ENCODE peak calls at places on chromosome 12, in four cellular contexts. T is ovary, N is cardiac fibroblast, H is GM12865. I is an unnamed sample.

GRCh38 chr12:27780612-27781408 is 774 bp upstream of the MANSC4 start:
- DNase-seq in N (peak; percentile 80), H (peak; percentile 57), T (peak; percentile 37), I (peak; percentile 20)

GRCh38 chr12:28879379-28879778 is 269.7 kb upstream of the FAR2 start:
- DNase-seq in H (peak; percentile 12), T (no peak), N (no peak), I (no peak)

GRCh38 chr12:56161677-56162351 is 3.7 kb downstream of the MYL6 start:
- DNase-seq in H (no peak), N (peak; percentile 9), T (no peak), I (no peak)

GRCh38 chr12:9793774-9794395 is 33.2 kb upstream of the CD69 start:
- DNase-seq in H (no peak), N (no peak), T (no peak), I (no peak)

GRCh38 chr12:132160016-132160415 is 15.8 kb downstream of the NOC4L start:
- DNase-seq in T (no peak), N (no peak), H (no peak), I (peak; percentile 38)

GRCh38 chr12:67151891-67152290 is 117.3 kb upstream of the CAND1 start:
- DNase-seq in H (no peak), N (no peak), T (no peak), I (no peak)

GRCh38 chr12:57737467-57738141 is 938 bp downstream of the AGAP2 start:
- DNase-seq in H (no peak), T (no peak), N (no peak), I (peak; percentile 71)

GRCh38 chr12:105336411-105336810 is 5.9 kb downstream of the C12orf75 start:
- DNase-seq in T (no peak), N (no peak), H (no peak), I (no peak)

GRCh38 chr12:89345830-89346740 is 6.2 kb downstream of the DUSP6 start:
- DNase-seq in T (no peak), N (peak; percentile 85), H (peak; percentile 92), I (no peak)

GRCh38 chr12:62375603-62376002 is 91.0 kb upstream of the MON2 start:
- DNase-seq in T (no peak), H (no peak), N (no peak), I (no peak)

GRCh38 chr12:107400686-107401447 is 284.7 kb upstream of the PWP1 start:
- DNase-seq in T (no peak), H (no peak), N (peak; percentile 76), I (no peak)

GRCh38 chr12:88052686-88053085 is 23.5 kb upstream of the C12orf50 start:
- DNase-seq in N (peak; percentile 59), H (peak; percentile 26), T (no peak), I (peak; percentile 34)

GRCh38 chr12:125434936-125435443 is 369.8 kb downstream of the AACS start:
- DNase-seq in N (no peak), H (peak; percentile 85), T (no peak), I (no peak)

GRCh38 chr12:61846805-61847204 is 413.4 kb upstream of the USP15 start:
- DNase-seq in N (no peak), T (no peak), H (no peak), I (no peak)

GRCh38 chr12:11681211-11681610 is 31.7 kb downstream of the ETV6 start:
- DNase-seq in T (no peak), N (no peak), H (no peak), I (no peak)

GRCh38 chr12:131901431-131902331 is 7.3 kb downstream of the ULK1 start:
- DNase-seq in N (no peak), H (no peak), T (no peak), I (no peak)

GRCh38 chr12:6230321-6231110 is 30.3 kb downstream of the CD9 start:
- DNase-seq in N (peak; percentile 61), H (peak; percentile 82), T (no peak), I (no peak)

GRCh38 chr12:31525496-31526157 is 65.3 kb downstream of the DENND5B start:
- DNase-seq in T (no peak), N (no peak), H (no peak), I (no peak)

GRCh38 chr12:84136862-84137367 is 775.7 kb downstream of the SLC6A15 start:
- DNase-seq in T (no peak), N (peak; percentile 61), H (no peak), I (no peak)

GRCh38 chr12:64663019-64663418 is 52.7 kb downstream of the RASSF3 start:
- DNase-seq in H (no peak), N (no peak), T (no peak), I (no peak)

GRCh38 chr12:93032748-93033147 is 103.7 kb upstream of the EEA1 start:
- DNase-seq in T (no peak), H (no peak), N (peak; percentile 13), I (no peak)

GRCh38 chr12:26027401-26027800 is 68.9 kb downstream of the RASSF8 start:
- DNase-seq in H (no peak), N (no peak), T (no peak), I (no peak)

GRCh38 chr12:95551305-95551704 is at the start of gene USP44:
- DNase-seq in N (no peak), T (no peak), H (no peak), I (peak; percentile 25)

GRCh38 chr12:108320503-108321293 is 18.4 kb downstream of the CMKLR1 start:
- DNase-seq in N (no peak), H (peak; percentile 77), T (no peak), I (no peak)

GRCh38 chr12:10867381-10867780 is 16.7 kb downstream of the PRH1 start:
- DNase-seq in T (no peak), N (peak; percentile 21), H (no peak), I (no peak)

GRCh38 chr12:51911788-51912711 is 4.7 kb downstream of the ACVRL1 start:
- DNase-seq in N (peak; percentile 25), T (no peak), H (no peak), I (no peak)

GRCh38 chr12:89597770-89598169 is 71.9 kb upstream of the POC1B start:
- DNase-seq in H (peak; percentile 40), T (no peak), N (no peak), I (no peak)

GRCh38 chr12:132506730-132507538 is 17.0 kb downstream of the FBRSL1 start:
- DNase-seq in T (peak; percentile 62), N (peak; percentile 66), H (no peak), I (peak; percentile 76)

GRCh38 chr12:120791669-120792176 is 66.1 kb downstream of the ACADS start:
- DNase-seq in T (no peak), N (no peak), H (no peak), I (no peak)

GRCh38 chr12:16285586-16285985 is 8.1 kb upstream of the SLC15A5 start:
- DNase-seq in H (no peak), T (no peak), N (peak; percentile 59), I (no peak)

GRCh38 chr12:39697108-39697507 is 77.5 kb upstream of the ABCD2 start:
- DNase-seq in H (no peak), N (no peak), T (no peak), I (no peak)

GRCh38 chr12:90229771-90230170 is 521.1 kb upstream of the ATP2B1 start:
- DNase-seq in T (no peak), N (no peak), H (no peak), I (no peak)

GRCh38 chr12:57604454-57605307 is at the start of gene DTX3:
- DNase-seq in H (peak; percentile 46), N (peak; percentile 10), T (peak; percentile 64), I (peak; percentile 74)

GRCh38 chr12:118356809-118357326 is 15.8 kb downstream of the TAOK3 start:
- DNase-seq in H (peak; percentile 29), N (peak; percentile 94), T (no peak), I (no peak)

GRCh38 chr12:52214421-52214802 is 18.6 kb upstream of the KRT7 start:
- DNase-seq in H (no peak), T (peak; percentile 9), N (no peak), I (no peak)

GRCh38 chr12:10220398-10221077 is 7.9 kb downstream of the GABARAPL1 start:
- DNase-seq in N (peak; percentile 82), T (peak; percentile 77), H (no peak), I (no peak)

GRCh38 chr12:93825926-93826599 is 148.9 kb downstream of the CRADD start:
- DNase-seq in H (no peak), T (no peak), N (no peak), I (no peak)

DNA sequence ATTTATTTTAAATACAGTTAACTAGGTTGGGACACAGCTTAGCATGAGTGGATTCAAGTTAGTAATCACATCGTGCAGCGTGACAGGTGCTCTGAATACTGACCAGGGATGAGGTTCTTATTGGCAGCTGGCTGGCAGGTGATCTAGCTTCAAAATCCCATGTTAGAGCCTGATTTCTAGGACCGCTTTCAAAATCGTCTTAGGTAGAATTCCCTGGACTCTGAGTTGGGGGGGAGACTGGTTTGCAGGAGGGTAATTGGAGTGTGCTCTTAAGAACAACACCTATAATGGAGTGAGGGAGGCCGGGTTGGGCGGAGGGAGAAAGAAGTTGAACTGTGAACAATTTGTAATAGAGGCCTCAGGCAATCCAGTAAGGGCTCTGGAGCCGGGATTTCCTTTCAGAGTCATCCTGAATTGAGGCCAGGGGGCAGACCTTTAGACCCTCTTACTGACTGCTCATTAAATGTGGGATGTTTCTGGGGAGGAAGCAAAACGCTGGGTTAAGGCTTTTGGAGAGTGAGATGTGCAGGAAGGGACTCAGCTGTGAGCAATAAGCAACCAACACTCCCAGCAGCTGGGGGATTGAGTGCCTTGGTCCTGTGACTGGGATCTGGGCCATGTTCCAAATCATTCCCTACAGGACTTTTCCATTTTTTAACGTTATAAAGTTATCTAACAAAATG is 920 bp upstream of the YARS2 start:
- DNase-seq in T (no peak), H (no peak), N (no peak), I (no peak)
- TF ChIP-seq CTCF in T (no peak), H (no peak), N (no peak), I (no peak)

GRCh38 chr12:127964717-127965116 is 302.3 kb upstream of the TMEM132C start:
- DNase-seq in H (no peak), N (no peak), T (no peak), I (no peak)
- TF ChIP-seq CTCF in H (no peak), N (no peak), T (no peak), I (no peak)

DNA sequence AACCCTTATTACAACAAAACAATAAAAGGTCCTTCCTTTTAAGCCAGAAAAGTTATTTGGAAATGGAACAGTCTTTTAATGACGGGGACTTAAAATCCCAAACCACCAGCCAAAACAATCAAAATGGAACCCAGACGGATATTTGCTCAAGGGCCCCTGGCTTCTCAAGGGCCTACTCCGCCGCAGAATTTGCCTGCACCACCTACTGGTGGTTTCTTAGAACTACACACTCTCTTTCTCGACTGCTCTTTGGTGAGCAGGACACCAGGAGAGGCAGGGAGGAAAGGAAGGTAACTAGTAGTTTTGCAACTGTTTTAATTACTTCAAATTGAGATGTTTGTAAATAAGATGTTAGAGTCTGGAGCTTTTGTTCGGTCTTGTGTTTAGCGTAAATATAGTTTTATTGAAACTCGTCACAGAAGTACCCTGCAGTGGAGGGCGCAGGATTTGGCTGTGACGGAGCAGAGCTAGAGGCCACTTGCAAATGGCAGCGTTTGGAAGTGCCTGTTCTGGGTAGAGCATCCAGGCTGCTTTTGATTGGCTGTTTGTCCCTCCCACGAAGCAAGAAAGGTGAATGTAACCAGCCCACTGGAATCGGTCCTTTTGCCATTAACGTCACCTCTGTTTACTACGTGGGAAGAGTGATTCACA is 238.5 kb downstream of the CACNA1C start:
- DNase-seq in N (peak; percentile 68), T (no peak), H (peak; percentile 78), I (no peak)
- TF ChIP-seq CTCF in N (peak; percentile 80), T (no peak), H (peak; percentile 80), I (peak; percentile 94)

GRCh38 chr12:103780992-103781391 is 60.0 kb downstream of the NT5DC3 start:
- DNase-seq in H (no peak), N (no peak), T (no peak), I (no peak)

GRCh38 chr12:103786201-103786600 is 54.8 kb downstream of the NT5DC3 start:
- DNase-seq in N (no peak), T (no peak), H (no peak), I (no peak)

GRCh38 chr12:103782399-103782798 is 58.6 kb downstream of the NT5DC3 start:
- DNase-seq in N (no peak), T (no peak), H (no peak), I (no peak)

GRCh38 chr12:103785243-103786031 is 55.6 kb downstream of the NT5DC3 start:
- DNase-seq in H (no peak), N (no peak), T (no peak), I (no peak)

GRCh38 chr12:103783744-103784664 is 57.0 kb downstream of the NT5DC3 start:
- DNase-seq in T (no peak), N (no peak), H (no peak), I (no peak)
- TF ChIP-seq CTCF in T (no peak), N (no peak), H (no peak), I (no peak)